ENCODE peak calls at places on chromosomes 4 and X, in six cellular contexts. K, A, L, P, Q and X are unnamed samples.

GRCh38 chr4:95086532-95086931 is 328.8 kb downstream of the BMPR1B start:
- DNase-seq in P (no peak), A (no peak), Q (no peak), L (no peak), K (no peak), X (no peak)

GRCh38 chr4:132893787-132894186 is 255.3 kb upstream of the PCDH10 start:
- DNase-seq in A (no peak), Q (no peak), K (no peak), P (no peak), L (no peak), X (no peak)

GRCh38 chr4:20299515-20299914 is 47.8 kb downstream of the SLIT2 start:
- DNase-seq in K (no peak), Q (no peak), A (no peak), L (no peak), P (peak), X (no peak)

GRCh38 chr4:94639298-94639697 is 118.5 kb upstream of the BMPR1B start:
- DNase-seq in A (no peak), P (no peak), K (no peak), Q (no peak), L (no peak), X (no peak)

GRCh38 chrX:150184487-150184886 is 178.6 kb upstream of the MAMLD1 start:
- DNase-seq in L (no peak), K (no peak), Q (no peak), A (no peak), P (no peak), X (no peak)

GRCh38 chr4:53193111-53193510 is 172.8 kb downstream of the SCFD2 start:
- DNase-seq in Q (no peak), K (no peak), A (no peak), L (no peak), P (no peak), X (no peak)

GRCh38 chr4:1749370-1749769 is 28.0 kb downstream of the TACC3 start:
- DNase-seq in K (no peak), P (no peak), Q (no peak), L (no peak), A (no peak), X (no peak)

GRCh38 chr4:11669156-11669555 is 240.5 kb upstream of the HS3ST1 start:
- DNase-seq in Q (no peak), P (peak), A (no peak), L (no peak), K (no peak), X (no peak)

GRCh38 chr4:183588169-183588675 is 70.8 kb downstream of the RWDD4 start:
- DNase-seq in Q (no peak), K (no peak), P (no peak), L (no peak), A (no peak), X (no peak)

GRCh38 chr4:78409612-78410202 is 141.9 kb upstream of the ANXA3 start:
- DNase-seq in A (no peak), P (no peak), L (no peak), Q (no peak), K (no peak), X (no peak)

GRCh38 chrX:46236411-46236810 is 308.8 kb downstream of the ZNF674 start:
- DNase-seq in Q (no peak), P (no peak), A (no peak), L (no peak), K (no peak), X (no peak)

GRCh38 chr4:140095694-140096482 is 58.1 kb downstream of the MAML3 start:
- DNase-seq in A (peak), P (peak), L (peak), Q (peak), K (peak), X (peak)

GRCh38 chrX:125710403-125711062 is 390.9 kb downstream of the TEX13C start:
- DNase-seq in A (no peak), K (no peak), P (no peak), Q (no peak), L (no peak), X (no peak)